ENCODE peak calls at places on chromosomes 3 and 15, in ten cellular contexts. X is body of pancreas; H is activated CD4-positive, alpha-beta T cell treated with anti-CD3 and anti-CD28 coated beads, Interleukin-2, amount 50 U/mL, for 48 hours; Q is ureter; J is effector memory CD4-positive, alpha-beta T cell; D is fibroblast of gingiva; S is Caki2; R is adrenal gland; C is HS-5; B is EH. I is an unnamed sample.
A peak's percentile ranks its signal among the peaks of the same experiment; 100 is the strongest.

GRCh38 chr15:90870354-90871096 is 2.1 kb downstream of the FURIN start:
- DNase-seq in X (no peak), R (no peak), B (peak; percentile 5), S (peak; percentile 25), D (peak; percentile 20), Q (no peak), C (no peak), H (no peak), J (no peak), I (no peak)

GRCh38 chr3:65439641-65440040 is 599.1 kb downstream of the MAGI1 start:
- DNase-seq in J (no peak), C (peak; percentile 13), B (peak; percentile 73), R (peak; percentile 47), Q (peak; percentile 46), D (peak; percentile 65), X (peak; percentile 45), H (no peak), S (peak; percentile 43), I (no peak)

GRCh38 chr3:172153335-172153861 is 114.0 kb downstream of the FNDC3B start:
- DNase-seq in S (peak; percentile 97), Q (peak; percentile 91), R (peak; percentile 90), D (peak; percentile 97), H (peak; percentile 63), B (peak; percentile 99), C (peak; percentile 92), J (peak; percentile 19), X (peak; percentile 96), I (no peak)

GRCh38 chr3:55965776-55966175 is 478.7 kb upstream of the WNT5A start:
- DNase-seq in H (no peak), C (no peak), J (no peak), B (no peak), Q (no peak), D (no peak), S (no peak), R (no peak), X (no peak), I (no peak)

GRCh38 chr3:70358978-70359580 is 46.6 kb upstream of the MDFIC2 start:
- DNase-seq in B (peak; percentile 41), R (no peak), X (peak; percentile 34), C (peak; percentile 19), J (no peak), D (peak; percentile 4), Q (no peak), S (peak; percentile 29), H (no peak), I (peak; percentile 10)

GRCh38 chr15:45199136-45199810 is 11.5 kb upstream of the SHF start:
- DNase-seq in R (no peak), H (peak; percentile 61), J (no peak), B (peak; percentile 15), S (peak; percentile 47), X (peak; percentile 24), Q (no peak), D (no peak), C (no peak), I (peak; percentile 7)

GRCh38 chr3:193884652-193885051 is 251.3 kb upstream of the HES1 start:
- DNase-seq in H (no peak), D (no peak), B (no peak), S (peak; percentile 22), J (no peak), C (no peak), X (no peak), R (no peak), Q (peak; percentile 66), I (no peak)

GRCh38 chr15:87760915-87761314 is 495.6 kb downstream of the NTRK3 start:
- DNase-seq in Q (no peak), H (no peak), B (no peak), S (no peak), J (no peak), R (no peak), C (no peak), X (no peak), D (no peak), I (no peak)

GRCh38 chr15:63156086-63156707 is 1.1 kb downstream of the RPS27L start:
- DNase-seq in D (peak; percentile 46), H (no peak), X (no peak), C (no peak), B (peak; percentile 25), S (no peak), R (no peak), J (no peak), Q (no peak), I (no peak)

GRCh38 chr3:172280406-172281051 is 167.7 kb downstream of the GHSR start:
- DNase-seq in D (peak; percentile 22), X (no peak), R (no peak), C (peak; percentile 58), S (peak; percentile 32), B (peak; percentile 91), H (no peak), J (no peak), Q (no peak), I (peak; percentile 15)

GRCh38 chr3:10189557-10190374 is 25.0 kb downstream of the IRAK2 start:
- DNase-seq in Q (peak; percentile 93), C (no peak), X (peak; percentile 88), H (peak; percentile 67), S (no peak), J (no peak), R (peak; percentile 82), D (peak; percentile 93), B (peak; percentile 33), I (no peak)

GRCh38 chr3:73490453-73491311 is 134.1 kb downstream of the PDZRN3 start:
- DNase-seq in B (peak; percentile 42), H (no peak), R (peak; percentile 29), X (peak; percentile 73), S (peak; percentile 30), D (peak; percentile 54), J (no peak), C (no peak), Q (no peak), I (no peak)

I was measured in epithelial cell of proximal tubule.